ENCODE peak calls at places on chromosome 1, in seven cellular contexts. V is heart right ventricle, F is esophagus muscularis mucosa, P is stomach, E is fibroblast of lung, L is upper lobe of right lung, Q is PC-3. I is an unnamed sample.

GRCh38 chr1:228036701-228037231 is 30.0 kb downstream of the WNT3A start:
- DNase-seq in P (no peak), E (no peak), L (peak), F (no peak), V (no peak), Q (no peak), I (no peak)

GRCh38 chr1:36438715-36439114 is 11.5 kb downstream of the OSCP1 start:
- DNase-seq in P (no peak), L (no peak), E (no peak), Q (no peak), F (no peak), V (no peak), I (no peak)

GRCh38 chr1:101847608-101848007 is 149.1 kb downstream of the OLFM3 start:
- DNase-seq in P (no peak), Q (no peak), L (no peak), V (no peak), F (no peak), E (no peak), I (no peak)

GRCh38 chr1:89659322-89660061 is 26.6 kb downstream of the LRRC8C start:
- DNase-seq in F (no peak), Q (no peak), V (no peak), P (no peak), L (no peak), E (no peak), I (no peak)

GRCh38 chr1:50750021-50750619 is 209.9 kb downstream of the FAF1 start:
- DNase-seq in P (no peak), V (no peak), L (no peak), E (peak), Q (peak), F (no peak), I (no peak)

GRCh38 chr1:158711098-158711497 is 9.4 kb downstream of the OR6K3 start:
- DNase-seq in F (no peak), V (no peak), Q (no peak), P (no peak), L (no peak), E (no peak), I (no peak)

GRCh38 chr1:216447898-216448568 is 24.8 kb upstream of the USH2A start:
- DNase-seq in E (no peak), Q (peak), P (no peak), L (no peak), F (no peak), V (no peak), I (no peak)

GRCh38 chr1:171515299-171515698 is 30.0 kb downstream of the PRRC2C start:
- DNase-seq in P (no peak), E (no peak), L (no peak), F (no peak), Q (no peak), V (no peak), I (no peak)

GRCh38 chr1:200775850-200776249 is 37.2 kb downstream of the CAMSAP2 start:
- DNase-seq in E (no peak), Q (no peak), P (no peak), L (no peak), F (no peak), V (no peak), I (no peak)

GRCh38 chr1:5265416-5266075 is 611.1 kb downstream of the AJAP1 start:
- DNase-seq in L (no peak), V (no peak), Q (no peak), P (no peak), F (no peak), E (no peak), I (no peak)

GRCh38 chr1:29180497-29181412 is 945 bp downstream of the SRSF4 start:
- DNase-seq in E (no peak), F (no peak), Q (peak), P (no peak), V (no peak), L (no peak), I (no peak)

GRCh38 chr1:203425668-203425999 is 50.0 kb upstream of the PRELP start:
- DNase-seq in E (peak), Q (peak), P (no peak), V (no peak), F (no peak), L (no peak), I (peak)

GRCh38 chr1:203427451-203427850 is 48.2 kb upstream of the PRELP start:
- DNase-seq in F (no peak), V (no peak), E (no peak), Q (no peak), P (no peak), L (no peak), I (no peak)

GRCh38 chr1:203426870-203427269 is 48.7 kb upstream of the PRELP start:
- DNase-seq in P (no peak), L (no peak), F (no peak), E (no peak), Q (no peak), V (no peak), I (no peak)

GRCh38 chr1:203424861-203425667 is 50.5 kb upstream of the PRELP start:
- DNase-seq in L (no peak), Q (peak), E (peak), F (no peak), P (no peak), V (no peak), I (peak)

GRCh38 chr1:203426349-203426748 is 49.3 kb upstream of the PRELP start:
- DNase-seq in Q (no peak), F (no peak), E (no peak), V (no peak), P (no peak), L (no peak), I (no peak)
- H3K27ac ChIP-seq in Q (no peak), F (no peak), E (no peak), V (no peak), P (no peak), L (no peak), I (peak)

GRCh38 chr1:242219298-242219901 is 220.5 kb upstream of the MAP1LC3C start:
- DNase-seq in E (no peak), V (no peak), P (no peak), L (no peak), F (no peak), Q (peak), I (no peak)

GRCh38 chr1:242211254-242212022 is 212.5 kb upstream of the MAP1LC3C start:
- DNase-seq in F (no peak), V (no peak), E (no peak), Q (no peak), L (no peak), P (no peak), I (no peak)

GRCh38 chr1:242212401-242212800 is 213.5 kb upstream of the MAP1LC3C start:
- DNase-seq in Q (no peak), V (no peak), P (no peak), E (no peak), F (no peak), L (no peak), I (no peak)

GRCh38 chr1:242219905-242220304 is 221.0 kb upstream of the MAP1LC3C start:
- DNase-seq in F (peak), V (no peak), L (no peak), Q (no peak), E (no peak), P (no peak), I (no peak)

DNA sequence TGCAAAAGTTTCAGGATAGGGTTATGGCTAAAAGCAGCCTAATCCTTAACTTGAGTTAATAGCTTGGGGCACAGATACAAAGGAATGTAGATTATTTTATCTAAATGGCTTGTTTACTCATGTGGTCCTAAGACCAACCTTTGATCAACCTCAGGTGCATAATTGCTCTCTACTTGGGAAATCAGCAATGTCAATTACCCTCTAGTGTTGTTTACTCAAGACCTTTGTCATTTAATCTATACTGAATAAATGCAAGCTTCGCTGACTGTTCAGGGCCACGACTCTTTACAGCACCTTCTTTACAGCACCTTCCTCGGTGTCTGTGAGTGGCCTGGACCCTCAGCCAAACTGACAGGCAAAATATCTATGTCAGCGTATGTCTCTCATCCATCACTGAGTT is 217.5 kb upstream of the MAP1LC3C start:
- DNase-seq in Q (no peak), V (no peak), E (no peak), P (no peak), F (no peak), L (no peak), I (no peak)
- TF ChIP-seq CTCF in Q (no peak), V (no peak), E (no peak), P (no peak), F (no peak), L (no peak), I (no peak)

DNA sequence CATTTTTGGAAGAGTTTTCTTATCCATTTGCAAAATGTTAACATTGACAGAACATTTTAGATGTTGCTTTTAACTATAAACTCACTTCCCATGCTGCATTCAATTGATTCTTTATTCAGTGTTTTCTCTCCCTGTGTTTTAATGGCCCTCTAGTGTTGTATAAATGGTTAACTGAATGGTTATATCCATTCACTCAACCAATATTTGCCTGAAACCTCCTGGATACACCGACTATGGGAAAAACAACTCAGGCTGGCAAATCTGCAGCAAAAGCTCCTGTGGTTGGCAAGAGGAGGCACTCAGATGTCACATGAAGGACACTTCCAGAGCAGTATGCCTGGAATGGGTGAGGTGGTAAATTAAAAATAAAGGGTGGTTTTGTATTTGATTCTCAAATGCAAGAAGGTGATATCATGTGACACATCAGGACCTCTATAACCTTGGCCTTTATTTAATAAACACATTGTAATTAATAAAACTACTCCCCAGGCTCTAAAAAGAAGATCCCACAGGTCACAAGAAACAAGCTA is 107.6 kb downstream of the BCAR3 start:
- DNase-seq in Q (no peak), E (no peak), V (no peak), L (no peak), F (no peak), P (no peak), I (no peak)
- H3K4me3 ChIP-seq in Q (no peak), E (no peak), V (no peak), L (no peak), F (no peak), P (no peak), I (no peak)

GRCh38 chr1:85296980-85297379 is 20.5 kb upstream of the BCL10 start:
- DNase-seq in F (no peak), V (no peak), Q (no peak), L (no peak), P (no peak), E (no peak), I (no peak)

GRCh38 chr1:85297538-85297854 is 21.1 kb upstream of the BCL10 start:
- DNase-seq in L (no peak), F (no peak), V (no peak), Q (no peak), E (no peak), P (no peak), I (no peak)

GRCh38 chr1:85295006-85295431 is 18.6 kb upstream of the BCL10 start:
- DNase-seq in Q (peak), V (no peak), L (no peak), P (no peak), E (peak), F (no peak), I (no peak)

GRCh38 chr1:85297855-85298629 is 21.6 kb upstream of the BCL10 start:
- DNase-seq in V (no peak), Q (peak), L (no peak), F (no peak), P (peak), E (peak), I (peak)

DNA sequence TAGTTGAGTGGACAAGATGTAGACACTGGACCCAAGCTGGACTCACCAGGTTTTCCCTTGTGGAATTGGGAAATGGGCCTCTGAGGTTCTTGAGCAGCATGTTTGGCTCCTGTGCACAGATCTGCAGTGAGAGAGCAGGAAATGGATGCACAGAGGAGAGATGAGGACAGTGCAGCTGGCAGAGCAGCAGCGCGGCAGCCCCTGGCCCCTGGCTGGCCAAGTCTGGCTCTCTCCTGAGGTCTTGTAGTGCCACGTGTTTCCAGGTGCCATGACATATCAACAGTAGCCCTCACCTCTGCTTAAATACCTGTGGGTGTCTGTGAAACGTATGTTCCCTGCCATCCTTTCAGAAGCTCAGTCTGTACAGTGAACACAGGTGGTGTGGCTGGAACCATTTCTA is 19.2 kb upstream of the BCL10 start:
- DNase-seq in F (no peak), E (no peak), L (no peak), Q (no peak), P (no peak), V (no peak), I (no peak)
- H3K27ac ChIP-seq in F (no peak), E (no peak), L (no peak), Q (peak), P (no peak), V (no peak), I (no peak)

GRCh38 chr1:21903638-21904474 is 33.3 kb downstream of the HSPG2 start:
- DNase-seq in P (no peak), F (no peak), Q (no peak), E (no peak), L (no peak), V (no peak), I (no peak)

GRCh38 chr1:21904725-21905520 is 32.2 kb downstream of the HSPG2 start:
- DNase-seq in Q (peak), F (no peak), L (no peak), P (peak), E (peak), V (peak), I (no peak)

GRCh38 chr1:21906173-21907078 is 30.7 kb downstream of the HSPG2 start:
- DNase-seq in L (peak), F (peak), E (peak), P (no peak), Q (no peak), V (peak), I (no peak)

GRCh38 chr1:21902378-21903012 is 34.6 kb downstream of the HSPG2 start:
- DNase-seq in Q (no peak), V (no peak), P (no peak), F (no peak), L (no peak), E (no peak), I (no peak)

DNA sequence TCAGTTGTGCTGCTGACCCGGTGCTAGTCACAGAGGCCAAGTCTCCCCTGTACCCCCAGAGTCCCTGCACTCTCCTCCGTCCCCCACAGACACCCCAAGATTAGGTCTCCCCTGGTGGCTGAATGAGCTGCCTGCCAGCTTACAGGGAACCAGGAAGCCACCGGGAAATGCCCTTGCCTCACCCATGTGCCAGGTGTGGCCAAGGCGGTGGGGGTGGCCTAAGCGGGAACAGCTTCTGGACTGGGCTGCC is 32.7 kb downstream of the HSPG2 start:
- DNase-seq in F (no peak), V (no peak), E (no peak), P (no peak), L (peak), Q (no peak), I (no peak)
- TF ChIP-seq CTCF in F (no peak), V (no peak), E (no peak), P (no peak), L (no peak), Q (no peak), I (no peak)

DNA sequence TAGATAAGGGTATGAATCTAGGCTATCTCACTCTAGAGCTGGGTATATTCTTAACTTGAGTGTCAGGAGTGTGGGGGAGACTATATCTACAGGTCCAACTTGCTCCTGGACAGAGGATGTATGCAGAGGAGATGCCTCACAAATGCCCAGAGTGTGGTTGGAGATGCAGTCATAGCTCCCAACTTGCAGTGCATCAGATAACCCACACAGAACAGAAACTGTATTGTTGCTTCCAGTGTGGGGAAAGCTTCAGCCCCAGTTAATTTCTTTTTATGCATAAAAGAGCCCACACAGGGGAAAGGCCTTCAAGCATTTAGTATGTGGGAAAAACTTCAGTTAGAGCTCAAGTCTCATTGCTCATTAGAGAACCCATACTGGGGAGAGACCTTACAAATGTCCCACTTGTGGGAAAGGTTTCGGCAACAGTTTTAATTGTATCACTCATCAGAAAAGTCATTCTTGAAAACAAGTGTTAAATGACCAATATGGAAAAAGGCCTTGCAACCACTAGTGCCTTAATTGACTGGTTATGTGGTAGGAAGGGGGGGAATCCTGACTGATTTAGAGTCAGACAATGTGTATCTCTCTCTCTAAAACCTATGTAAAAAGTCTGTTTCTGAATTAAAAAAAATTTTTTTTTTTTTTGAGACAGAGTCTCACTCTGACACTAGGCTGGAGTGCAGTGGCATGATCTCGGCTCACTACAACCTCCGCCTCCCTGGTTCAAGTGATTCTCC is 67.9 kb downstream of the EBNA1BP2 start:
- DNase-seq in Q (no peak), L (no peak), F (no peak), V (no peak), P (no peak), E (no peak), I (no peak)
- H3K4me3 ChIP-seq in Q (no peak), L (no peak), F (no peak), V (no peak), P (no peak), E (no peak), I (no peak)

DNA sequence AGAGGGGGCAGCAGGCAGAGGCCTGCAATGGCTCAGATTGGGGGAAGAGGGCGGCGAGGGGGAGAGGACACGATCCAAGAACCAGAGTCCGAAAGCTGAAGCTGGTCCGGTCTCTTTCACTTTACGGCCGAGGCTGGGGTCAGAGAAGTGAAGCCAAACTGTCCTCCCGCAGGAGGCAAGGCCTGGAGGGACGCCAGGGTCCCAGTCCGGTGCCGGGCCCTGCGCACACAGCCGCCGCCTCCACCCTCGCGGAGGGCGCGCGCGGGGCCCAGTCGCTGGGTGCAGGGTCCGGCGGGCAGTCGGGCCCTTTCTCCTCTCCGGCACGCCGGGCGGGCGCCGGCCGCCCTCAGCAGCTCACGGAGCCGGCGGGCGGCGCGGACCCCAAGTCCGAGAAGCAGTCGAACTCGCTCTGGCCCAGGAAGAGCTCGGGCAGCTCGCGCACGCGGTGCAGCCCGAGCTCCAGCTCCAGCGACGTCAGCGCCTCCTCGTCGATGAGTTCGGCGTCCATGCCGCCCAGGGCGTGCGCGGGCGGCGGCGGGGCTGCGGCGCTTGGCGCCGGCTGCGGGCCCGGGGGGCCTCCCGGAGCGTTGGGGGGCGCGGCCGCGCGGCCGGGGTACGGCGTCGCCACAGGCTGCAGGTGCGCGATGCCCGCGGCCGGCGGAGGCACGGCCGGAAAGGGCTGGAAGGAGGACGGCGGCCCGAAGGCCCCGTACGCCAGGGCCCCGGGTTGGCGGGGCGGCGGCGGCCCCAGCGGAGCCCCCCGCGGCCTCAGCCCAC is 748 bp downstream of the CITED4 start:
- DNase-seq in V (peak), P (peak), Q (no peak), E (peak), L (peak), F (no peak), I (no peak)
- H3K27ac ChIP-seq in V (peak), P (peak), Q (no peak), E (no peak), L (peak), F (peak), I (no peak)

I was measured in AG04450.